ENCODE peak calls at places on chromosomes 4 and X, in four cellular contexts. W is brain microvascular endothelial cell, C is mesothelial cell of epicardium, U is progenitor cell of endocrine pancreas. D is an unnamed sample.

GRCh38 chrX:77223046-77223445 is 224.1 kb upstream of the FGF16 start:
- DNase-seq in W (no peak), C (no peak), U (no peak), D (no peak)

GRCh38 chr4:78661923-78662521 is 110.5 kb downstream of the ANXA3 start:
- DNase-seq in U (no peak), W (peak), C (no peak), D (no peak)

GRCh38 chr4:123506311-123506685 is 109.7 kb downstream of the SPRY1 start:
- DNase-seq in U (no peak), W (no peak), C (no peak), D (no peak)

GRCh38 chrX:72306851-72307645 is 1.3 kb upstream of the CITED1 start:
- DNase-seq in C (no peak), W (peak), U (no peak), D (peak)

GRCh38 chrX:149518236-149518635 is 13.1 kb upstream of the IDS start:
- DNase-seq in C (no peak), U (no peak), W (no peak), D (no peak)

GRCh38 chr4:107619065-107619464 is 101.0 kb downstream of the PAPSS1 start:
- DNase-seq in U (no peak), C (no peak), W (peak), D (no peak)

GRCh38 chr4:151361966-151362365 is 36.6 kb upstream of the SH3D19 start:
- DNase-seq in W (no peak), U (no peak), C (no peak), D (no peak)

GRCh38 chr4:72451349-72451748 is 117.7 kb downstream of the ADAMTS3 start:
- DNase-seq in U (no peak), W (no peak), C (no peak), D (no peak)

GRCh38 chr4:180827193-180827592 is 1416.0 kb upstream of the TENM3 start:
- DNase-seq in W (no peak), U (no peak), C (no peak), D (no peak)

GRCh38 chr4:21979196-21979595 is 30.6 kb upstream of the KCNIP4 start:
- DNase-seq in U (no peak), W (no peak), C (no peak), D (no peak)

GRCh38 chr4:83771113-83771705 is 235.3 kb downstream of the GPAT3 start:
- DNase-seq in C (no peak), W (peak), U (peak), D (peak)

GRCh38 chrX:2468406-2469195 is 32.2 kb downstream of the DHRSX start:
- DNase-seq in W (no peak), U (no peak), C (no peak), D (no peak)

GRCh38 chr4:156771171-156771837 is 200.3 kb downstream of the PDGFC start:
- DNase-seq in C (no peak), U (no peak), W (peak), D (no peak)

GRCh38 chr4:156766846-156767245 is 204.8 kb downstream of the PDGFC start:
- DNase-seq in U (no peak), C (no peak), W (no peak), D (no peak)

GRCh38 chr4:156765277-156765676 is 206.3 kb downstream of the PDGFC start:
- DNase-seq in C (no peak), W (peak), U (no peak), D (no peak)

GRCh38 chr4:156764846-156765245 is 206.8 kb downstream of the PDGFC start:
- DNase-seq in U (no peak), W (no peak), C (no peak), D (no peak)

DNA sequence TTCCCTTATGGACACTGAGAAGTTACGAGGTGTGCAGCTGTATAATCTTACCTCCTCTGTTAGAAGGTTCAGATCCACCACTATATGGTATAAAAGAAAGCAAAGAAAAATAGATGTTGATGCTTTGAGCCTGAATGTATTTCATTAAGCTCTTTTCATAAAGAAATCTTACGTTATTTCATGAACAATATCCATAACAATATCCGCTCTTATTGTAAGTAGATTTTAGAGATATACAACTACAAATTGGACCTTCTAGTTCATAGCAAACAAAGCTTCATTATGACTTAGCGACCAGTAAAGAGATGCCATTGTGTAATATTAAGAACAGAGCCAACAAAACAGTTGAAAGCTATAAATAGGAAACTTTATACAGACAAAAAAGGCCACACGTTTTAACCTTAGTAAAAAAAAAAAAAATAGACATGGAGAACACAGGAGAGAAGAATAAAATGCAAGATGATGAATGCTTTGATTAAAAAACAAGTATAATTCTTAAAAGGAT is 203.6 kb downstream of the PDGFC start:
- DNase-seq in U (no peak), C (no peak), W (no peak), D (no peak)
- TF ChIP-seq CTCF in U (no peak), C (no peak), W (no peak), D (no peak)

GRCh38 chr4:116668190-116668589 is 417.2 kb downstream of the TRAM1L1 start:
- DNase-seq in C (no peak), U (no peak), W (no peak), D (no peak)
- TF ChIP-seq CTCF in C (no peak), U (peak), W (peak), D (peak)

GRCh38 chr4:33071552-33071951 is 2351.4 kb downstream of the PCDH7 start:
- DNase-seq in W (no peak), U (no peak), C (no peak), D (no peak)

GRCh38 chr4:33068539-33068938 is 2348.4 kb downstream of the PCDH7 start:
- DNase-seq in W (no peak), C (no peak), U (no peak), D (no peak)

GRCh38 chr4:33063238-33063637 is 2343.1 kb downstream of the PCDH7 start:
- DNase-seq in U (no peak), W (peak), C (no peak), D (no peak)

GRCh38 chr4:33065749-33066148 is 2345.6 kb downstream of the PCDH7 start:
- DNase-seq in W (no peak), C (no peak), U (no peak), D (no peak)

GRCh38 chr4:33067221-33067620 is 2347.1 kb downstream of the PCDH7 start:
- DNase-seq in C (no peak), U (no peak), W (no peak), D (no peak)
- TF ChIP-seq CTCF in C (no peak), U (no peak), W (no peak), D (no peak)

GRCh38 chr4:77578145-77578544 is 27.5 kb upstream of the CXCL13 start:
- DNase-seq in W (no peak), C (no peak), U (no peak), D (no peak)
- TF ChIP-seq CTCF in W (peak), C (no peak), U (no peak), D (peak)

DNA sequence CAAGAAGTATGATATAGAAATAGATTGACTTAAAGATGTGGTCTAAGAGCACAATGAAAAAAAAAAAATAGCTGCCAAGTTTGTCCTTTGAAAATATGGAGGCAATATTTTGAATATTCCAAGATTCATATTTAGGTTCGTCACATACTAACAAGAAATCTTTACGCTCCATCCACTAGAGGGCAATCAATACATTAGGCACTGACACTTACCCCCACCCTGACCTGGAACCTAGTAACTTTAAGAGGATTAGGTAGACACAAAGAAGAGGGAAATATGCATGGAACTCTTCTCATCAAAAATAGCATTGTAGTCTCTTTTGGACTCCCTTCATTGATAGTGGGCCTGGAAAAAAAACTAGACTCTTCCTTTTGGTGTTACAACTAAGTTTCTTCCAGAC is 1108.1 kb downstream of the PCDH19 start:
- DNase-seq in U (no peak), W (no peak), C (no peak), D (no peak)
- TF ChIP-seq CTCF in U (peak), W (no peak), C (no peak), D (no peak)

GRCh38 chrX:49186125-49187027 is at the start of gene PRICKLE3:
- DNase-seq in U (peak), W (peak), C (no peak), D (peak)
- TF ChIP-seq CTCF in U (peak), W (peak), C (no peak), D (peak)

GRCh38 chr4:183073838-183074145 is 25.3 kb upstream of the WWC2 start:
- DNase-seq in U (no peak), C (no peak), W (no peak), D (no peak)
- TF ChIP-seq CTCF in U (no peak), C (peak), W (no peak), D (peak)

D was measured in glutamatergic neuron.